ENCODE peak calls at places on chromosomes 7 and 10, in ten cellular contexts. One of them, this sample, is unnamed.

GRCh38 chr7:155090647-155091046 is 20.5 kb downstream of the HTR5A start:
- DNase-seq in sigmoid colon: no peak
- DNase-seq in esophagus muscularis mucosa: no peak
- DNase-seq in suprapubic skin: no peak
- DNase-seq in transverse colon: no peak
- DNase-seq in HCT116: no peak
- DNase-seq in endothelial cell of umbilical vein: no peak
- DNase-seq in stomach: no peak
- DNase-seq in breast epithelium: no peak
- DNase-seq in K562: peak; percentile 8
- DNase-seq in this sample: no peak

GRCh38 chr7:73918926-73919693 is 58.2 kb downstream of the TMEM270 start:
- DNase-seq in stomach: no peak
- DNase-seq in esophagus muscularis mucosa: no peak
- DNase-seq in sigmoid colon: peak; percentile 41
- DNase-seq in transverse colon: no peak
- DNase-seq in HCT116: no peak
- DNase-seq in breast epithelium: no peak
- DNase-seq in suprapubic skin: peak; percentile 34
- DNase-seq in K562: no peak
- DNase-seq in endothelial cell of umbilical vein: no peak
- DNase-seq in this sample: no peak

GRCh38 chr10:56359837-56360236 is 1.2 kb downstream of the ZWINT start:
- DNase-seq in stomach: no peak
- DNase-seq in suprapubic skin: no peak
- DNase-seq in K562: no peak
- DNase-seq in sigmoid colon: no peak
- DNase-seq in esophagus muscularis mucosa: no peak
- DNase-seq in HCT116: no peak
- DNase-seq in endothelial cell of umbilical vein: no peak
- DNase-seq in transverse colon: no peak
- DNase-seq in breast epithelium: no peak
- DNase-seq in this sample: no peak

GRCh38 chr7:66379761-66380160 is 174.6 kb downstream of the TPST1 start:
- DNase-seq in K562: no peak
- DNase-seq in esophagus muscularis mucosa: no peak
- DNase-seq in sigmoid colon: no peak
- DNase-seq in HCT116: peak; percentile 32
- DNase-seq in breast epithelium: no peak
- DNase-seq in stomach: no peak
- DNase-seq in endothelial cell of umbilical vein: peak; percentile 35
- DNase-seq in suprapubic skin: no peak
- DNase-seq in transverse colon: no peak
- DNase-seq in this sample: no peak

GRCh38 chr10:20858292-20859124 is 38.6 kb downstream of the NEBL start:
- DNase-seq in esophagus muscularis mucosa: no peak
- DNase-seq in endothelial cell of umbilical vein: peak; percentile 49
- DNase-seq in transverse colon: no peak
- DNase-seq in breast epithelium: no peak
- DNase-seq in K562: peak; percentile 33
- DNase-seq in sigmoid colon: no peak
- DNase-seq in suprapubic skin: no peak
- DNase-seq in stomach: no peak
- DNase-seq in HCT116: peak; percentile 8
- DNase-seq in this sample: no peak

GRCh38 chr7:28408105-28408973 is 4.0 kb upstream of the CREB5 start:
- DNase-seq in sigmoid colon: peak; percentile 90
- DNase-seq in breast epithelium: no peak
- DNase-seq in endothelial cell of umbilical vein: no peak
- DNase-seq in HCT116: no peak
- DNase-seq in transverse colon: peak; percentile 14
- DNase-seq in suprapubic skin: no peak
- DNase-seq in esophagus muscularis mucosa: no peak
- DNase-seq in K562: no peak
- DNase-seq in stomach: no peak
- DNase-seq in this sample: no peak

GRCh38 chr10:42953684-42954674 is 122.9 kb upstream of the RET start:
- DNase-seq in endothelial cell of umbilical vein: no peak
- DNase-seq in transverse colon: no peak
- DNase-seq in K562: no peak
- DNase-seq in suprapubic skin: peak; percentile 43
- DNase-seq in stomach: peak; percentile 10
- DNase-seq in breast epithelium: no peak
- DNase-seq in esophagus muscularis mucosa: peak; percentile 83
- DNase-seq in sigmoid colon: peak; percentile 32
- DNase-seq in HCT116: no peak
- DNase-seq in this sample: no peak

GRCh38 chr7:40483630-40484029 is 348.8 kb downstream of the SUGCT start:
- DNase-seq in transverse colon: no peak
- DNase-seq in breast epithelium: no peak
- DNase-seq in endothelial cell of umbilical vein: no peak
- DNase-seq in K562: no peak
- DNase-seq in HCT116: no peak
- DNase-seq in sigmoid colon: no peak
- DNase-seq in suprapubic skin: no peak
- DNase-seq in esophagus muscularis mucosa: no peak
- DNase-seq in stomach: no peak
- DNase-seq in this sample: no peak

GRCh38 chr10:23158370-23158769 is 33.7 kb upstream of the PTF1A start:
- DNase-seq in sigmoid colon: no peak
- DNase-seq in suprapubic skin: no peak
- DNase-seq in transverse colon: peak; percentile 27
- DNase-seq in stomach: peak; percentile 49
- DNase-seq in HCT116: peak; percentile 47
- DNase-seq in K562: peak; percentile 70
- DNase-seq in endothelial cell of umbilical vein: peak; percentile 60
- DNase-seq in esophagus muscularis mucosa: peak; percentile 86
- DNase-seq in breast epithelium: no peak
- DNase-seq in this sample: peak; percentile 19

GRCh38 chr10:96311180-96311697 is 7.0 kb downstream of the DNTT start:
- DNase-seq in K562: no peak
- DNase-seq in transverse colon: no peak
- DNase-seq in endothelial cell of umbilical vein: no peak
- DNase-seq in sigmoid colon: no peak
- DNase-seq in HCT116: no peak
- DNase-seq in breast epithelium: no peak
- DNase-seq in stomach: no peak
- DNase-seq in esophagus muscularis mucosa: no peak
- DNase-seq in suprapubic skin: no peak
- DNase-seq in this sample: no peak

GRCh38 chr10:131928248-131929095 is 27.7 kb downstream of the PPP2R2D start:
- DNase-seq in HCT116: no peak
- DNase-seq in breast epithelium: no peak
- DNase-seq in sigmoid colon: peak; percentile 48
- DNase-seq in esophagus muscularis mucosa: no peak
- DNase-seq in transverse colon: no peak
- DNase-seq in K562: peak; percentile 42
- DNase-seq in suprapubic skin: no peak
- DNase-seq in stomach: peak; percentile 24
- DNase-seq in endothelial cell of umbilical vein: peak; percentile 30
- DNase-seq in this sample: no peak

GRCh38 chr7:63030061-63030460 is 968.6 kb upstream of the ZNF722 start:
- DNase-seq in K562: no peak
- DNase-seq in HCT116: no peak
- DNase-seq in sigmoid colon: no peak
- DNase-seq in stomach: no peak
- DNase-seq in endothelial cell of umbilical vein: no peak
- DNase-seq in transverse colon: no peak
- DNase-seq in suprapubic skin: no peak
- DNase-seq in breast epithelium: no peak
- DNase-seq in esophagus muscularis mucosa: no peak
- DNase-seq in this sample: no peak

GRCh38 chr10:76067447-76067846 is 636.0 kb downstream of the LRMDA start:
- DNase-seq in suprapubic skin: no peak
- DNase-seq in transverse colon: no peak
- DNase-seq in sigmoid colon: no peak
- DNase-seq in breast epithelium: no peak
- DNase-seq in HCT116: no peak
- DNase-seq in stomach: no peak
- DNase-seq in esophagus muscularis mucosa: no peak
- DNase-seq in endothelial cell of umbilical vein: no peak
- DNase-seq in K562: no peak
- DNase-seq in this sample: no peak

GRCh38 chr7:151838861-151839381 is 38.0 kb downstream of the PRKAG2 start:
- DNase-seq in stomach: no peak
- DNase-seq in transverse colon: peak; percentile 35
- DNase-seq in HCT116: no peak
- DNase-seq in K562: no peak
- DNase-seq in endothelial cell of umbilical vein: no peak
- DNase-seq in esophagus muscularis mucosa: no peak
- DNase-seq in breast epithelium: no peak
- DNase-seq in sigmoid colon: no peak
- DNase-seq in suprapubic skin: no peak
- DNase-seq in this sample: no peak

GRCh38 chr7:118878336-118878735 is 653.8 kb downstream of the ANKRD7 start:
- DNase-seq in endothelial cell of umbilical vein: no peak
- DNase-seq in HCT116: no peak
- DNase-seq in sigmoid colon: no peak
- DNase-seq in breast epithelium: no peak
- DNase-seq in transverse colon: no peak
- DNase-seq in stomach: no peak
- DNase-seq in esophagus muscularis mucosa: no peak
- DNase-seq in K562: no peak
- DNase-seq in suprapubic skin: no peak
- DNase-seq in this sample: no peak

DNA sequence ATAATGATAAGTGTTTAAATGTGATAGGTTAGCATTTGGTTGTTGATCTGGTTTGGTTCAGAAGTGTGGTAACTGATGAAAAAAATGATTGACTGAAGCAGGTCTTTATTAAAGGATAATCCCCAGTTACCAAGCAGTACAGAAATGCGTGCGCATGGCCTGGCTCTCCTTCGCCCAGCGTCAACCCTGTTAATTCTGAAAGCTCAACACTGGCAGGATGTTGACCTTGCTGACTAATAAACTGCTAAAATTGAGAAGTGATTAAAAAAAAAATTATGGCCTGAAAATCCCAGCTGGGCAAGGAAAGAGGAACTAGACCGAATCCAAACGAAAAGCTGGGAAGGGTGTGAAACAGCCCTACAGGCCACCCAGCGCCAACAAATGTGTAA is 755 bp downstream of the SHTN1 start:
- DNase-seq in HCT116: no peak
- DNase-seq in suprapubic skin: no peak
- DNase-seq in endothelial cell of umbilical vein: no peak
- DNase-seq in sigmoid colon: no peak
- DNase-seq in K562: no peak
- DNase-seq in esophagus muscularis mucosa: no peak
- DNase-seq in breast epithelium: no peak
- DNase-seq in transverse colon: no peak
- DNase-seq in stomach: no peak
- DNase-seq in this sample: no peak
- H3K4me3 ChIP-seq in HCT116: peak overlapping the region; percentile 85
- H3K4me3 ChIP-seq in suprapubic skin: peak overlapping the region; percentile 93
- H3K4me3 ChIP-seq in endothelial cell of umbilical vein: peak overlapping the region; percentile 96
- H3K4me3 ChIP-seq in sigmoid colon: peak overlapping the region; percentile 80
- H3K4me3 ChIP-seq in K562: peak overlapping the region; percentile 81
- H3K4me3 ChIP-seq in esophagus muscularis mucosa: peak overlapping the region; percentile 67
- H3K4me3 ChIP-seq in breast epithelium: peak overlapping the region; percentile 77
- H3K4me3 ChIP-seq in transverse colon: peak overlapping the region; percentile 73
- H3K4me3 ChIP-seq in stomach: peak overlapping the region; percentile 65
- H3K4me3 ChIP-seq in this sample: peak overlapping the region; percentile 84

DNA sequence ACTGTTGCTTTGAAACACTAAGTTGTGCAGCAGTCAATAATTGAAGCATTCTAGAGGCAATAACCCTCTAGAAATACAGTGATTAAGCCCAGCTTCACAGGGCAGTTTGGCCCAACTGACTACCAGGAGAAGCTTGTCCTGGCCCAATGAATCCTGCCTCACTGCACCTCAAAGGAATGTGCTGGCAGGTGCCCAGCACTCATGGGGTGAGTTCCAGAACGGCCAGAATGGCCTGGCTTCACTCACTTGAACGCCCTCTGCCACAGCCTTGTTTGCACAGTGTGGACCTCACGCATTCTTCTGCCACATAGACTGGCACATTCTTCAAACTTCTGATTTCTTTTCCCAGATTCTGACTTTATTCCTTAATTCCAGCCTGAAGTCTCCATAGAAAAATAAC is 6.6 kb upstream of the ITIH2 start:
- DNase-seq in esophagus muscularis mucosa: no peak
- DNase-seq in breast epithelium: no peak
- DNase-seq in suprapubic skin: no peak
- DNase-seq in HCT116: no peak
- DNase-seq in endothelial cell of umbilical vein: no peak
- DNase-seq in sigmoid colon: peak; percentile 65
- DNase-seq in K562: no peak
- DNase-seq in stomach: peak; percentile 81
- DNase-seq in transverse colon: no peak
- DNase-seq in this sample: no peak
- TF ChIP-seq POLR2AphosphoS5 in esophagus muscularis mucosa: peak; percentile 11
- TF ChIP-seq POLR2AphosphoS5 in breast epithelium: no peak
- TF ChIP-seq POLR2AphosphoS5 in suprapubic skin: no peak
- TF ChIP-seq POLR2AphosphoS5 in HCT116: no peak
- TF ChIP-seq POLR2AphosphoS5 in endothelial cell of umbilical vein: no peak
- TF ChIP-seq POLR2AphosphoS5 in sigmoid colon: peak; percentile 53
- TF ChIP-seq POLR2AphosphoS5 in K562: no peak
- TF ChIP-seq POLR2AphosphoS5 in stomach: peak; percentile 26
- TF ChIP-seq POLR2AphosphoS5 in transverse colon: no peak
- TF ChIP-seq POLR2AphosphoS5 in this sample: no peak

DNA sequence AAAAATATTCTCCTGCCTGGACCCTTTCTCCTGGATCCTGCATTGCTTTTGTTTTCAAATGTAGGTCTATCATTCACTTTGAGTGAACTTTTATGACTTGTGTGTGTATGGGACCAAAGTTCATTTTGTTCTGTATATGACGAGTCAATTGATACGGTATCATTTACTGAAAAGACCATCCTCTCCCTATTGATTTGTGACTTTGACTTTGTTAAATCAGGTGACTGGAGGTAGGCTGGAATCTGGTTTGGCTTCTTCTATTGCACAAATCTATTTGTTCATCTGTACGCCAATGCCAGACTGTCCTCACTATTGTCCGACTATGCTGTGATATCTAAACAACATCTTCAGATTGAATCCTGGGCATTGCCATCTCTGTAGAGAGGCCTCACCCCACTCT is 5.3 kb upstream of the ARMS2 start:
- DNase-seq in esophagus muscularis mucosa: no peak
- DNase-seq in K562: no peak
- DNase-seq in sigmoid colon: no peak
- DNase-seq in breast epithelium: no peak
- DNase-seq in transverse colon: no peak
- DNase-seq in suprapubic skin: no peak
- DNase-seq in HCT116: no peak
- DNase-seq in stomach: no peak
- DNase-seq in endothelial cell of umbilical vein: no peak
- DNase-seq in this sample: no peak
- TF ChIP-seq POLR2A in esophagus muscularis mucosa: no peak
- TF ChIP-seq POLR2A in K562: no peak
- TF ChIP-seq POLR2A in sigmoid colon: no peak
- TF ChIP-seq POLR2A in breast epithelium: no peak
- TF ChIP-seq POLR2A in transverse colon: no peak
- TF ChIP-seq POLR2A in suprapubic skin: no peak
- TF ChIP-seq POLR2A in HCT116: no peak
- TF ChIP-seq POLR2A in stomach: no peak
- TF ChIP-seq POLR2A in endothelial cell of umbilical vein: no peak
- TF ChIP-seq POLR2A in this sample: no peak

DNA sequence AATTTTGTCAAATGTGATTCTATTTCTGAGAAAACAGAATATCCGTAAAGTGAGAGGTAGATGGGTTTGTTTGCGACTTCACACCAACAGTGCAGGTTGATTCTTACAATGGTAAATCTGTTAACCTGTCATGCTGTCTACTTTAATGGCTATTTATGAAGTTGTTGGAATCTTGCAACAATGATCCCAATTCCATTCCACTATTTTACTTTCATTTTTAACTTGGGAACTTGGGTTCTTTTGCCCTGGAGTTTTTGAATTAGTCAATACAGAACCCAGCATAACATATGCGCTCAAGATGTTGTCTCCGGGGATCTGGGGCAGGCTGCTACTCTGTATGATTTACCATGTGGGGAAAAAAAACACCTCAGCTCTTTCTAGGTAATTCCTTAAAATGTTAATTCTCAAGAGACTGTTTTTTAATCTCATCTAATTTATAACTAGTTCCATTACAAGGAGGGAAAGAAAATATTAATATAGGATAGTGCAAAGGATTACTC is 1.2 kb downstream of the LGI1 start:
- DNase-seq in HCT116: no peak
- DNase-seq in K562: no peak
- DNase-seq in sigmoid colon: no peak
- DNase-seq in esophagus muscularis mucosa: no peak
- DNase-seq in transverse colon: no peak
- DNase-seq in endothelial cell of umbilical vein: no peak
- DNase-seq in stomach: no peak
- DNase-seq in suprapubic skin: no peak
- DNase-seq in breast epithelium: no peak
- DNase-seq in this sample: no peak
- H3K4me3 ChIP-seq in HCT116: no peak overlapping the region
- H3K4me3 ChIP-seq in K562: no peak overlapping the region
- H3K4me3 ChIP-seq in sigmoid colon: peak overlapping the region; percentile 40
- H3K4me3 ChIP-seq in esophagus muscularis mucosa: no peak overlapping the region
- H3K4me3 ChIP-seq in transverse colon: no peak overlapping the region
- H3K4me3 ChIP-seq in endothelial cell of umbilical vein: no peak overlapping the region
- H3K4me3 ChIP-seq in stomach: no peak overlapping the region
- H3K4me3 ChIP-seq in suprapubic skin: no peak overlapping the region
- H3K4me3 ChIP-seq in breast epithelium: no peak overlapping the region
- H3K4me3 ChIP-seq in this sample: no peak overlapping the region